ENCODE peak calls at places on chromosomes 12 and 14, in four cellular contexts. J, N, H and O are unnamed samples.

GRCh38 chr14:105979446-105979845 is 453.1 kb downstream of the TMEM121 start:
- DNase-seq in J (no peak), H (no peak), N (no peak), O (no peak)

GRCh38 chr12:69732088-69732487 is 6.6 kb upstream of the RAB3IP start:
- DNase-seq in J (no peak), H (no peak), N (no peak), O (no peak)

GRCh38 chr12:26113853-26114719 is 10.8 kb downstream of the BHLHE41 start:
- DNase-seq in N (peak; percentile 93), H (peak; percentile 94), J (peak; percentile 97), O (peak; percentile 85)

GRCh38 chr12:89709994-89710872 is 1.6 kb upstream of the ATP2B1 start:
- DNase-seq in J (peak; percentile 85), N (no peak), H (peak; percentile 67), O (peak; percentile 7)

GRCh38 chr12:46553266-46553665 is 180.7 kb upstream of the SLC38A2 start:
- DNase-seq in H (no peak), N (peak; percentile 45), J (no peak), O (no peak)

GRCh38 chr14:54556535-54556934 is 10.4 kb upstream of the SAMD4A start:
- DNase-seq in N (peak; percentile 26), H (no peak), J (no peak), O (no peak)

GRCh38 chr12:65526311-65526710 is 247.8 kb downstream of the MSRB3 start:
- DNase-seq in J (no peak), N (no peak), H (no peak), O (no peak)

GRCh38 chr14:96418075-96418474 is 26.1 kb downstream of the AK7 start:
- DNase-seq in N (no peak), J (no peak), H (no peak), O (no peak)

GRCh38 chr12:26341481-26341880 is 146.1 kb downstream of the SSPN start:
- DNase-seq in J (no peak), N (no peak), H (no peak), O (no peak)

GRCh38 chr14:77140937-77141591 is 527 bp downstream of the ZDHHC22 start:
- DNase-seq in J (no peak), H (no peak), N (peak; percentile 40), O (no peak)

GRCh38 chr14:35878272-35879140 is 52.4 kb downstream of the BRMS1L start:
- DNase-seq in N (peak; percentile 92), H (no peak), J (no peak), O (no peak)

GRCh38 chr12:63802012-63802608 is 22.4 kb downstream of the RXYLT1 start:
- DNase-seq in J (no peak), H (no peak), N (peak; percentile 48), O (no peak)

GRCh38 chr12:15875863-15876262 is 6.3 kb upstream of the STRAP start:
- DNase-seq in N (no peak), H (no peak), J (no peak), O (no peak)

GRCh38 chr14:84250863-84251262 is 1279.1 kb upstream of the FLRT2 start:
- DNase-seq in N (peak; percentile 65), H (no peak), J (no peak), O (no peak)

GRCh38 chr14:79701371-79701770 is 509.9 kb downstream of the DIO2 start:
- DNase-seq in H (no peak), J (no peak), N (no peak), O (no peak)

GRCh38 chr12:57489157-57489641 is 1.3 kb downstream of the MARS1 start:
- DNase-seq in J (no peak), N (no peak), H (no peak), O (no peak)
- H3K27ac ChIP-seq in J (no peak overlapping the region), N (no peak overlapping the region), H (no peak overlapping the region), O (no peak overlapping the region)

DNA sequence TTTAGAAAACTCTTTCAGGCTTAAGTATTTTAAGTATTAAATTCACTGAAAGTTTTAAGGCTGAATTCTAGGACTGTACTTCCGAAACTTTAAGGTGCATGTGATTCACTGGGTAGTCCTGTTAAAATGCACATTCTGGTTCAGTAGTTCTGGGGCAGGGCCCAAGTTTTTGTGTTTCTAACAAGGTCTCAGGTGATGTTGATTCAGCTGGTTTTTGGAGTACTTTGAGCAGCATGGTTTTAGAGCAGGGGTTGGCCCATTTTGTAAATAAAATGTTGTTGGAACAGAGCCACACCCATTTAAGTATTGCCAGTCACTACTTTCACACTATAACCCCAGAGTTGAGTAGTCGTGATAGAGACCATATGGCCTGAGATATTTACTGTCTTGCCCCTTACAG is 111.3 kb downstream of the SYNE2 start:
- DNase-seq in N (no peak), H (no peak), J (no peak), O (no peak)
- H3K27ac ChIP-seq in N (no peak overlapping the region), H (no peak overlapping the region), J (no peak overlapping the region), O (no peak overlapping the region)

GRCh38 chr14:104697317-104697703 is 7.9 kb downstream of the INF2 start:
- DNase-seq in J (no peak), N (no peak), H (no peak), O (no peak)

GRCh38 chr14:104694475-104694950 is 5.1 kb downstream of the INF2 start:
- DNase-seq in J (no peak), N (no peak), H (peak; percentile 20), O (no peak)

GRCh38 chr14:104696671-104697316 is 7.4 kb downstream of the INF2 start:
- DNase-seq in J (no peak), H (no peak), N (no peak), O (no peak)

GRCh38 chr14:104694991-104695659 is 5.7 kb downstream of the INF2 start:
- DNase-seq in N (no peak), J (no peak), H (no peak), O (no peak)

DNA sequence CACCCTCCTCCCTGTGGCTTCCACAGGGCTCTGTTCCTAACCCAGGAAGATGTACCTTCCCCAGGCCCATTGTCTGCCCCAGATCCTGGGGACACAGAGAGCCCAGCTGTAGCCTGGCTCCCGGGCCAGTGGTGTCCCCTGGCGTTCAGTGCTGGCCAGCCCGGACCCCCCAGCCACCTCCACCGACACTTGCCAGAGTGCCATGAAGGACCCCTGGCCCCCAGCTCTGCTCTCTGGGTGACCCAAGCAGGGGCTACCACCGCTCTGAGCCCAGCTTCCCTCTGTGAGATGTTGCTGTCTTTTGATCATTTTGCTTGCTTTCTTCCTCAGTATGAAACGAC is 6.2 kb downstream of the INF2 start:
- DNase-seq in J (no peak), N (no peak), H (no peak), O (no peak)
- H3K27ac ChIP-seq in J (peak overlapping the region; percentile 60), N (no peak overlapping the region), H (peak overlapping the region; percentile 81), O (peak overlapping the region; percentile 47)

DNA sequence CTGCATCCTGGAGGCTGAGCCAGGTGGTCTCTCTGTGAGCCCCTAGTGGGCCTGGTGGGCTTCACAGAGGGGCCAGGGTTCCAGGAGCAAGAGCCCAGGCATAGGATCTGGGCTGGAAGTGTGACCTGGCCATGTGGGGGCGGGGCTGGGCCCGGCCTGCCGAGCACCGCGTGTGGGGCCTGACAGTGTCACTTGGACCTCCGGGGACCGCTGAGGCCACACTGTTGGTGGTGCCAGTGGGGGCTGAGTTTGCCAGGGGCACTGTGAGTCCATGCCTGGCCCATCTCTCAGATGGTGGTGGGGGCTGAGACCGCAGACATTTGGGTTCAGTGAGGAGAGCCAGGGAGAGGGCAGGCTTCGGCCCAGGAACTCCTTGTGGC is 5.2 kb downstream of the FBRSL1 start:
- DNase-seq in N (no peak), H (no peak), J (no peak), O (no peak)
- H3K27ac ChIP-seq in N (no peak overlapping the region), H (no peak overlapping the region), J (no peak overlapping the region), O (no peak overlapping the region)

GRCh38 chr12:110683888-110684287 is 5.0 kb downstream of the HVCN1 start:
- DNase-seq in H (no peak), J (no peak), N (no peak), O (no peak)

GRCh38 chr12:110677982-110678381 is 10.9 kb downstream of the HVCN1 start:
- DNase-seq in H (no peak), J (no peak), N (no peak), O (no peak)

GRCh38 chr12:110679201-110679600 is 9.7 kb downstream of the HVCN1 start:
- DNase-seq in N (no peak), J (no peak), H (no peak), O (no peak)

GRCh38 chr12:110677206-110677911 is 11.6 kb downstream of the HVCN1 start:
- DNase-seq in N (no peak), H (no peak), J (no peak), O (no peak)

GRCh38 chr12:110680032-110680431 is 8.9 kb downstream of the HVCN1 start:
- DNase-seq in H (no peak), J (no peak), N (no peak), O (no peak)
- H3K27ac ChIP-seq in H (no peak overlapping the region), J (no peak overlapping the region), N (no peak overlapping the region), O (no peak overlapping the region)

DNA sequence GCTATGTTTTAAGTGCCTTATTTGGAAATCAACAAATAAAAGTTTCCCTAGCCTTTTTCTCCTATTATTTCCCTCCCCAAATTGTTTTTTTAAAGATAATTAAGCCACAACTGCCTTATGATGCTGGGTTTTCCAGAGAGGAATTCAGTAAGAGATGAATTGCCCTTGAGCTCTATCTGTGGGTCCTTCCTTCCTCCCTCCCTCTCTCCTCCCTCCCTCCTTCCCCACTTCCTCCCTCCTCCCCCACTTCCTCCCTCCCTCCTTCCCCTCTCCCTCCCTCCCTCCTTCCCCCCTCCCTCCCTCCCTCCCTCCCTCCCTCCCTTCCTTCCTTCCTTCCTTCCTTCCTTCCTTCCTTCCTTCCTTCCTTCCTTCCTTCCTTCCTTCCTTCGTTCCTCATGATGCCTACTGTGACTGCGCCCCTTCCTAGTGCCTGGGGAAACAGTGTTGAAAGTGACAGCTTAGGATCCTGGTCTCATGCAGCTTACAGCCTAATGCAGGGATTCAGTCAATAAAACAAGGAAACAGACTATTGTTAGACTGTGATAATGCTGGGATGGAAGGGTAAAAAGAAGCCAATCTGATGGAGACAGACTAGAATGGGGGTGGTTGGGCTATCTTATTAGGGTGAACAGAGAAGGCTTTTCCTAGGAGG is 1417.1 kb downstream of the AACS start:
- DNase-seq in H (no peak), N (peak; percentile 2), J (no peak), O (no peak)
- H3K27ac ChIP-seq in H (no peak overlapping the region), N (no peak overlapping the region), J (no peak overlapping the region), O (no peak overlapping the region)

GRCh38 chr12:123044351-123044750 is 63.9 kb downstream of the ARL6IP4 start:
- DNase-seq in H (no peak), N (no peak), J (no peak), O (no peak)
- H3K27ac ChIP-seq in H (no peak overlapping the region), N (no peak overlapping the region), J (peak overlapping the region; percentile 56), O (peak overlapping the region; percentile 68)

GRCh38 chr12:121379945-121380344 is 20.0 kb upstream of the RNF34 start:
- DNase-seq in N (no peak), H (no peak), J (no peak), O (no peak)

GRCh38 chr12:121378736-121379135 is 21.2 kb upstream of the RNF34 start:
- DNase-seq in J (no peak), N (no peak), H (no peak), O (no peak)

GRCh38 chr12:121388421-121388981 is 11.4 kb upstream of the RNF34 start:
- DNase-seq in N (peak; percentile 60), J (no peak), H (no peak), O (no peak)

DNA sequence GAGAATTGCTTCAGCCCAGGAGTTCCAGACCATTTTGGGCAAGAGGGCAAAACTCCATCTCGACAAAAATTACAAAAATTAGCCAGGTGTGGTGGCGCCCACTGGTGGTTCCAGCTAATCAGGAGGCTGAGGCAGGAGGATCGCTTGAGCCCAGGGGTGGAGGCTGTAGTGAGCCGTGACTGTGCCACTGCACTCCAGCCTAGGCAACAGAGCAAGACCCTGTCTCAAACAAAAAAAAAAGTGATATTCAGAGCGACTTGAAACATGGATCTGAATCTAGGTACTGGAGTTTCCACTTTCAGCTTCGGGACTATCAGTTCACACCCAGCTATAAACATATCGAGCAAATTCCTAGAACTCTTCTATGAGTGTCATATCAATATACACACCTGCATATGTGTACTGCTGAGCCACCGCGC is 16.3 kb upstream of the RNF34 start:
- DNase-seq in J (no peak), H (no peak), N (no peak), O (no peak)
- H3K27ac ChIP-seq in J (no peak overlapping the region), H (no peak overlapping the region), N (no peak overlapping the region), O (no peak overlapping the region)

GRCh38 chr12:80580254-80580653 is 127.2 kb upstream of the MYF6 start:
- DNase-seq in J (no peak), N (peak; percentile 77), H (no peak), O (no peak)
- H3K27ac ChIP-seq in J (no peak overlapping the region), N (no peak overlapping the region), H (no peak overlapping the region), O (no peak overlapping the region)